ENCODE peak calls at places on chromosomes 5 and 9, in four cellular contexts. One of them, this sample, is unnamed.

GRCh38 chr9:134858051-134858841 is 22.4 kb upstream of the FCN2 start:
- DNase-seq in K562: no peak
- DNase-seq in transverse colon: no peak
- DNase-seq in HepG2: no peak
- DNase-seq in this sample: no peak

GRCh38 chr5:138666226-138666742 is 86.9 kb upstream of the CTNNA1 start:
- DNase-seq in K562: no peak
- DNase-seq in HepG2: no peak
- DNase-seq in transverse colon: no peak
- DNase-seq in this sample: no peak

GRCh38 chr5:154625031-154625430 is 130.1 kb upstream of the LARP1 start:
- DNase-seq in transverse colon: no peak
- DNase-seq in K562: no peak
- DNase-seq in HepG2: no peak
- DNase-seq in this sample: no peak

GRCh38 chr5:123350744-123351143 is 72.5 kb downstream of the CEP120 start:
- DNase-seq in K562: no peak
- DNase-seq in transverse colon: no peak
- DNase-seq in HepG2: no peak
- DNase-seq in this sample: no peak

GRCh38 chr5:1002836-1003235 is 5.8 kb upstream of the NKD2 start:
- DNase-seq in transverse colon: no peak
- DNase-seq in HepG2: no peak
- DNase-seq in K562: no peak
- DNase-seq in this sample: peak

GRCh38 chr9:109681301-109681700 is 98.7 kb upstream of the PALM2AKAP2 start:
- DNase-seq in transverse colon: no peak
- DNase-seq in HepG2: no peak
- DNase-seq in K562: no peak
- DNase-seq in this sample: no peak

GRCh38 chr5:104139840-104140239 is 577.3 kb upstream of the NUDT12 start:
- DNase-seq in transverse colon: no peak
- DNase-seq in K562: no peak
- DNase-seq in HepG2: no peak
- DNase-seq in this sample: no peak

GRCh38 chr9:113609562-113610318 is 146.2 kb downstream of the RGS3 start:
- DNase-seq in transverse colon: peak
- DNase-seq in K562: no peak
- DNase-seq in HepG2: peak
- DNase-seq in this sample: peak

GRCh38 chr9:35814106-35814840 is 569 bp downstream of the HINT2 start:
- DNase-seq in K562: no peak
- DNase-seq in transverse colon: peak
- DNase-seq in HepG2: peak
- DNase-seq in this sample: peak

GRCh38 chr5:123776761-123777160 is 264.8 kb downstream of the CSNK1G3 start:
- DNase-seq in transverse colon: no peak
- DNase-seq in HepG2: no peak
- DNase-seq in K562: no peak
- DNase-seq in this sample: no peak

GRCh38 chr9:105507096-105507495 is 50.8 kb upstream of the FKTN start:
- DNase-seq in K562: no peak
- DNase-seq in transverse colon: no peak
- DNase-seq in HepG2: peak
- DNase-seq in this sample: no peak

GRCh38 chr5:98500811-98501210 is 272.7 kb upstream of the RGMB start:
- DNase-seq in transverse colon: no peak
- DNase-seq in K562: no peak
- DNase-seq in HepG2: no peak
- DNase-seq in this sample: no peak

GRCh38 chr5:90185897-90186468 is 223.6 kb downstream of the CETN3 start:
- DNase-seq in K562: no peak
- DNase-seq in HepG2: no peak
- DNase-seq in transverse colon: no peak
- DNase-seq in this sample: no peak

GRCh38 chr5:39876146-39876545 is 451.4 kb upstream of the DAB2 start:
- DNase-seq in HepG2: no peak
- DNase-seq in transverse colon: no peak
- DNase-seq in K562: no peak
- DNase-seq in this sample: no peak

GRCh38 chr5:115494570-115495289 is 49.8 kb downstream of the FEM1C start:
- DNase-seq in HepG2: no peak
- DNase-seq in transverse colon: no peak
- DNase-seq in K562: no peak
- DNase-seq in this sample: no peak

GRCh38 chr9:447230-448025 is 232.8 kb downstream of the DOCK8 start:
- DNase-seq in transverse colon: peak
- DNase-seq in HepG2: no peak
- DNase-seq in K562: peak
- DNase-seq in this sample: no peak

GRCh38 chr5:32961066-32961429 is 249.9 kb downstream of the NPR3 start:
- DNase-seq in HepG2: no peak
- DNase-seq in transverse colon: no peak
- DNase-seq in K562: no peak
- DNase-seq in this sample: no peak

GRCh38 chr5:60634054-60634453 is 65.9 kb downstream of the DEPDC1B start:
- DNase-seq in transverse colon: no peak
- DNase-seq in K562: no peak
- DNase-seq in HepG2: no peak
- DNase-seq in this sample: no peak

GRCh38 chr5:1702318-1702717 is 97.3 kb downstream of the MRPL36 start:
- DNase-seq in K562: peak
- DNase-seq in HepG2: no peak
- DNase-seq in transverse colon: no peak
- DNase-seq in this sample: no peak

GRCh38 chr9:87684627-87685204 is 41.2 kb upstream of the CTSL start:
- DNase-seq in transverse colon: peak
- DNase-seq in HepG2: peak
- DNase-seq in K562: peak
- DNase-seq in this sample: peak

GRCh38 chr9:133323991-133324703 is 11.8 kb downstream of the SURF6 start:
- DNase-seq in transverse colon: no peak
- DNase-seq in HepG2: no peak
- DNase-seq in K562: no peak
- DNase-seq in this sample: no peak

GRCh38 chr9:129497064-129497836 is 123.7 kb downstream of the C9orf50 start:
- DNase-seq in HepG2: no peak
- DNase-seq in K562: peak
- DNase-seq in transverse colon: no peak
- DNase-seq in this sample: no peak

GRCh38 chr5:156322666-156323065 is 4.3 kb upstream of the SGCD start:
- DNase-seq in K562: no peak
- DNase-seq in HepG2: no peak
- DNase-seq in transverse colon: no peak
- DNase-seq in this sample: no peak

GRCh38 chr5:76602094-76602726 is 21.0 kb downstream of the F2RL2 start:
- DNase-seq in transverse colon: no peak
- DNase-seq in HepG2: no peak
- DNase-seq in K562: no peak
- DNase-seq in this sample: no peak

GRCh38 chr9:131116281-131117101 is 8.9 kb upstream of the NUP214 start:
- DNase-seq in K562: peak
- DNase-seq in HepG2: no peak
- DNase-seq in transverse colon: no peak
- DNase-seq in this sample: no peak

GRCh38 chr5:166746506-166746905 is 1544.9 kb upstream of the WWC1 start:
- DNase-seq in transverse colon: no peak
- DNase-seq in HepG2: no peak
- DNase-seq in K562: no peak
- DNase-seq in this sample: no peak

GRCh38 chr5:127875235-127876021 is 172.2 kb downstream of the CCDC192 start:
- DNase-seq in HepG2: peak
- DNase-seq in transverse colon: peak
- DNase-seq in K562: peak
- DNase-seq in this sample: no peak

GRCh38 chr5:43193171-43193951 is 1.3 kb downstream of the NIM1K start:
- DNase-seq in K562: peak
- DNase-seq in transverse colon: no peak
- DNase-seq in HepG2: peak
- DNase-seq in this sample: no peak

GRCh38 chr9:2469681-2470141 is 151.9 kb upstream of the VLDLR start:
- DNase-seq in K562: no peak
- DNase-seq in transverse colon: peak
- DNase-seq in HepG2: no peak
- DNase-seq in this sample: peak

GRCh38 chr5:142439208-142439607 is 114.4 kb upstream of the SPRY4 start:
- DNase-seq in HepG2: no peak
- DNase-seq in transverse colon: no peak
- DNase-seq in K562: no peak
- DNase-seq in this sample: no peak

GRCh38 chr5:123428521-123429220 is 5.5 kb upstream of the CEP120 start:
- DNase-seq in K562: no peak
- DNase-seq in transverse colon: no peak
- DNase-seq in HepG2: peak
- DNase-seq in this sample: no peak

GRCh38 chr5:172841258-172841657 is 7.2 kb downstream of the ERGIC1 start:
- DNase-seq in transverse colon: no peak
- DNase-seq in HepG2: no peak
- DNase-seq in K562: no peak
- DNase-seq in this sample: no peak

GRCh38 chr5:178115835-178116405 is 2.6 kb downstream of the N4BP3 start:
- DNase-seq in HepG2: no peak
- DNase-seq in transverse colon: no peak
- DNase-seq in K562: peak
- DNase-seq in this sample: no peak

DNA sequence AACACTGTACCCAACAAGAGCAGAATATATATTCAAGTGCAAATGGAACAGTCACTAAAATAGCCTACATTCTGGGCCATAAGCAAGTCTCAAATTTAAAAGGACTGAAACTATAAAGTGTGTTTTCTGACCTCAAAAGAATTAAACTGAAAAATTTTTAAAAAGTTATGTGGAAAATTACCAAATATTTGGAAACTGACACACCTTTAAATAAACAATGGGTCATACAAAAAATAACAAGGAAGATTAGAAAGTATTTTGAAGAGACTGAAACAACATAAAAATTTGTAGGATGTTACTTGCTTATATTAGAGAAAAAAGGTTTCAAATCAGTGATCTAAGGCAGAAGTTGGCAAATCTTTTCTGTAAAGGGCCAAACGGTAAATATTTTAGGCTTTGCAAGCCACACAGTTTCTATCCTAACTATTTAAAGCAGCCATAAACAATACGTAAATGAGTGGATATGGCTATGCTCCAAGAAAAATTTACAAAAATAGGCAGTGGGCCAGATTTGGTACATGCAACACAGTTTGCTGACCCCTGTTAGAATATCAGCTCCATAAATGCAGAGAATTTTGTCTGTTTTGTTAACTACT is 81.3 kb downstream of the OXCT1 start:
- DNase-seq in K562: no peak
- DNase-seq in transverse colon: no peak
- DNase-seq in HepG2: no peak
- DNase-seq in this sample: no peak
- TF ChIP-seq EP300 in K562: no peak
- TF ChIP-seq EP300 in transverse colon: no peak
- TF ChIP-seq EP300 in HepG2: no peak
- TF ChIP-seq EP300 in this sample: no peak

GRCh38 chr5:174421408-174421805 is 303.0 kb upstream of the MSX2 start:
- DNase-seq in K562: no peak
- DNase-seq in HepG2: no peak
- DNase-seq in transverse colon: no peak
- DNase-seq in this sample: no peak
- TF ChIP-seq CTCF in K562: no peak
- TF ChIP-seq CTCF in HepG2: no peak
- TF ChIP-seq CTCF in transverse colon: no peak
- TF ChIP-seq CTCF in this sample: no peak

DNA sequence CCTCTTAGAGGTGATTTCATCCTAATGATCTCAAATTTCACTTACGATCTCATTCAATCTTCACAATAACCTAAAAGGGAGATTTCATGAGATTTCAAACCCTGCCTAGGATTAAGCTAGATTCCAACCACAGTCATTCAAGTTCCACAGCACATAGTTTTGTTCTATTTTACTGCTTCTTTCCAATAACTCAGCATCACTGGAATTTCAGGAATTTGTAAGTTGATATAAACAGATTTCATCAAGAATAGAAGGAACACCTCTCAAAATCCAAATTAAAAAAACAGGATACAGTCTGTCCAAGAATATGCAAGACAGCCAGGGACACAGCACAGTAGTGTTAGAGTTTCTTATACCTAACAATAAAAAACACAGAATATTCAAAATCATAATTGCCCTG is 478.3 kb upstream of the C9orf72 start:
- DNase-seq in transverse colon: no peak
- DNase-seq in HepG2: no peak
- DNase-seq in K562: no peak
- DNase-seq in this sample: no peak
- TF ChIP-seq EP300 in transverse colon: no peak
- TF ChIP-seq EP300 in HepG2: no peak
- TF ChIP-seq EP300 in K562: no peak
- TF ChIP-seq EP300 in this sample: no peak

GRCh38 chr5:139668064-139668880 is 20.1 kb downstream of the CXXC5 start:
- DNase-seq in transverse colon: no peak
- DNase-seq in HepG2: no peak
- DNase-seq in K562: peak
- DNase-seq in this sample: no peak

GRCh38 chr5:139669681-139670368 is 21.7 kb downstream of the CXXC5 start:
- DNase-seq in transverse colon: peak
- DNase-seq in K562: peak
- DNase-seq in HepG2: peak
- DNase-seq in this sample: no peak

GRCh38 chr5:139668924-139669680 is 21.0 kb downstream of the CXXC5 start:
- DNase-seq in HepG2: no peak
- DNase-seq in K562: no peak
- DNase-seq in transverse colon: no peak
- DNase-seq in this sample: no peak

GRCh38 chr5:139671096-139671841 is 23.1 kb downstream of the CXXC5 start:
- DNase-seq in K562: no peak
- DNase-seq in HepG2: no peak
- DNase-seq in transverse colon: no peak
- DNase-seq in this sample: no peak

GRCh38 chr5:139670369-139671095 is 22.4 kb downstream of the CXXC5 start:
- DNase-seq in transverse colon: peak
- DNase-seq in HepG2: peak
- DNase-seq in K562: no peak
- DNase-seq in this sample: no peak
- TF ChIP-seq CTCF in transverse colon: no peak
- TF ChIP-seq CTCF in HepG2: peak
- TF ChIP-seq CTCF in K562: peak
- TF ChIP-seq CTCF in this sample: no peak